ENCODE peak calls at places on chromosomes 6 and 20, in nine cellular contexts. I is naive thymus-derived CD4-positive, alpha-beta T cell; Q is thoracic aorta; E is CD8-positive, alpha-beta T cell; L is Karpas-422; U is NT2/D1; K is CD8-positive, alpha-beta memory T cell; X is heart left ventricle; O is A549. G is an unnamed sample.

GRCh38 chr6:26311385-26312095 is 53.5 kb upstream of the BTN3A2 start:
- DNase-seq in U (no peak), L (peak; percentile 90), X (no peak), E (peak; percentile 29), K (peak; percentile 55), O (no peak), I (peak; percentile 78), Q (no peak), G (no peak)

GRCh38 chr6:170383466-170384075 is 77.0 kb downstream of the FAM120B start:
- DNase-seq in E (peak; percentile 2), X (no peak), K (no peak), I (no peak), Q (no peak), L (no peak), O (no peak), U (no peak), G (no peak)

GRCh38 chr20:32737371-32738223 is 5.7 kb downstream of the COMMD7 start:
- DNase-seq in Q (no peak), E (peak; percentile 20), U (no peak), K (peak; percentile 56), L (no peak), X (no peak), O (no peak), I (peak; percentile 78), G (no peak)

GRCh38 chr6:158233214-158233795 is 65.2 kb downstream of the GTF2H5 start:
- DNase-seq in E (no peak), O (no peak), X (no peak), U (no peak), I (peak; percentile 33), L (peak; percentile 73), K (no peak), Q (no peak), G (no peak)

GRCh38 chr6:119384444-119384843 is 34.9 kb upstream of the MAN1A1 start:
- DNase-seq in K (no peak), L (no peak), Q (no peak), E (no peak), O (no peak), X (no peak), U (no peak), I (no peak), G (no peak)

GRCh38 chr6:145898376-145898775 is 65.8 kb downstream of the SHPRH start:
- DNase-seq in E (no peak), Q (no peak), K (no peak), I (no peak), L (no peak), O (no peak), X (no peak), U (no peak), G (no peak)

GRCh38 chr6:49563006-49563886 is 12.8 kb downstream of the C6orf141 start:
- DNase-seq in Q (no peak), U (no peak), L (no peak), K (no peak), E (no peak), O (no peak), X (no peak), I (no peak), G (no peak)

GRCh38 chr6:7585287-7585930 is 4.6 kb upstream of the SNRNP48 start:
- DNase-seq in U (no peak), L (no peak), O (no peak), E (no peak), I (no peak), X (no peak), K (peak; percentile 35), Q (no peak), G (no peak)

GRCh38 chr20:41524980-41525613 is 93.1 kb downstream of the CHD6 start:
- DNase-seq in L (no peak), O (no peak), X (peak; percentile 83), U (no peak), K (no peak), Q (peak; percentile 29), I (no peak), E (no peak), G (peak; percentile 31)

GRCh38 chr20:6692566-6693168 is 74.8 kb upstream of the BMP2 start:
- DNase-seq in E (no peak), U (no peak), X (no peak), O (no peak), L (no peak), Q (no peak), I (no peak), K (no peak), G (no peak)

GRCh38 chr6:136137008-136137689 is 113.0 kb downstream of the MTFR2 start:
- DNase-seq in X (no peak), U (no peak), K (no peak), O (no peak), E (no peak), L (no peak), Q (no peak), I (no peak), G (no peak)

GRCh38 chr6:46490425-46491200 is 636 bp downstream of the RCAN2 start:
- DNase-seq in I (no peak), K (no peak), L (peak; percentile 70), E (no peak), O (no peak), Q (no peak), X (no peak), U (no peak), G (peak; percentile 71)

GRCh38 chr20:40265872-40266533 is 423.0 kb downstream of the MAFB start:
- DNase-seq in L (peak; percentile 69), K (no peak), Q (no peak), X (no peak), U (no peak), I (no peak), E (no peak), O (no peak), G (no peak)

GRCh38 chr6:105202486-105202885 is 22.7 kb upstream of the POPDC3 start:
- DNase-seq in L (no peak), U (no peak), I (no peak), K (no peak), O (no peak), X (no peak), E (no peak), Q (no peak), G (no peak)

GRCh38 chr6:105200133-105200730 is 20.4 kb upstream of the POPDC3 start:
- DNase-seq in L (no peak), U (no peak), O (no peak), I (no peak), K (no peak), X (no peak), Q (no peak), E (no peak), G (no peak)

GRCh38 chr6:105204331-105204730 is 24.5 kb upstream of the POPDC3 start:
- DNase-seq in U (no peak), I (no peak), Q (no peak), X (no peak), O (no peak), L (no peak), E (no peak), K (no peak), G (no peak)

GRCh38 chr6:105196076-105196475 is 16.3 kb upstream of the POPDC3 start:
- DNase-seq in K (no peak), E (no peak), O (no peak), L (no peak), I (no peak), Q (no peak), U (no peak), X (no peak), G (no peak)

GRCh38 chr6:105199711-105200110 is 19.9 kb upstream of the POPDC3 start:
- DNase-seq in E (no peak), O (no peak), X (peak; percentile 66), K (no peak), Q (no peak), I (no peak), U (no peak), L (no peak), G (no peak)
- H3K4me1 ChIP-seq in E (no peaks in the 10 kb centered on the region), O (no peaks in the 10 kb centered on the region), X (no peaks in the 10 kb centered on the region), K (no peaks in the 10 kb centered on the region), Q (no peaks in the 10 kb centered on the region), I (no peaks in the 10 kb centered on the region), U (no peaks in the 10 kb centered on the region), L (no peaks in the 10 kb centered on the region), G (no peaks in the 10 kb centered on the region)

GRCh38 chr6:160462116-160462515 is 113.9 kb downstream of the SLC22A3 start:
- DNase-seq in K (no peak), U (no peak), Q (no peak), O (no peak), I (no peak), E (no peak), X (no peak), L (no peak), G (no peak)
- H3K4me1 ChIP-seq in K (peaks cover 70% of the 10 kb centered on the region), U (no peaks in the 10 kb centered on the region), Q (no peaks in the 10 kb centered on the region), O (peaks cover 6% of the 10 kb centered on the region), I (peaks cover 56% of the 10 kb centered on the region), E (peaks cover 46% of the 10 kb centered on the region), X (no peaks in the 10 kb centered on the region), L (no peaks in the 10 kb centered on the region), G (no peaks in the 10 kb centered on the region)

DNA sequence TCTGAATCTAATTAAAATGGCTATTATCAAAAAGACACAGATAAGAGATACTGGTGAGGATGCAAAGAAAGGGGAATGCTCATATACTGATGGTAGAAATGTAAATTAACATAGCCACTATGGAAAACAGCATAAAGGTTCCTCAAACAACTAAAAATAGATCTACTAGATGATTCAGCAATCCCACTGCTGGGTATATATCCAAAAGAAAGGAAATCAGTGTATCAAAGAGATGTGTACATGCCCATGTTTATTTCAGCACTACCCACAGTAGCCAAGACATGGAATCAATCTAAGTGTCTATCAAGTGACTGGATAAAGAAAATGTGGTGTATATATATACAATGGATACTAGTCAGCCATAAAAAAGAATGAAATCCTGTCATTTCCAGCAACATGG is 6.0 kb upstream of the BRD2 start:
- DNase-seq in E (no peak), K (no peak), L (no peak), U (no peak), Q (no peak), X (no peak), O (no peak), I (no peak), G (no peak)
- H3K4me1 ChIP-seq in E (peaks cover 26% of the 10 kb centered on the region), K (peaks cover 35% of the 10 kb centered on the region), L (peaks cover 76% of the 10 kb centered on the region), U (no peaks in the 10 kb centered on the region), Q (peaks cover 13% of the 10 kb centered on the region), X (peaks cover 11% of the 10 kb centered on the region), O (peaks cover 17% of the 10 kb centered on the region), I (peaks cover 26% of the 10 kb centered on the region), G (peaks cover 7% of the 10 kb centered on the region)

GRCh38 chr6:84877515-84878210 is 113.3 kb upstream of the TBX18 start:
- DNase-seq in U (no peak), E (no peak), Q (no peak), I (no peak), L (no peak), O (no peak), K (no peak), X (no peak), G (no peak)
- H3K4me1 ChIP-seq in U (no peaks in the 10 kb centered on the region), E (no peaks in the 10 kb centered on the region), Q (no peaks in the 10 kb centered on the region), I (no peaks in the 10 kb centered on the region), L (no peaks in the 10 kb centered on the region), O (peaks cover 6% of the 10 kb centered on the region), K (no peaks in the 10 kb centered on the region), X (no peaks in the 10 kb centered on the region), G (peaks cover 4% of the 10 kb centered on the region)

G was measured in tibial artery.